ENCODE peak calls at places on chromosomes 4 and X, in eight cellular contexts. N is GM12878, X is ovary, Q is Panc1, D is left ventricle myocardium inferior, W is cardiac muscle cell, H is tibial artery, T is suprapubic skin. A is an unnamed sample.

GRCh38 chr4:7368296-7368695 is 66.4 kb downstream of the PSAPL1 start:
- DNase-seq in N (no peak), X (no peak), Q (no peak), D (no peak), W (no peak), H (no peak), T (no peak), A (no peak)

GRCh38 chr4:1026115-1026514 is 14.7 kb downstream of the FGFRL1 start:
- DNase-seq in N (peak; percentile 56), X (no peak), Q (no peak), D (peak; percentile 39), W (no peak), H (no peak), T (no peak), A (no peak)

GRCh38 chr4:185742766-185743165 is 69.2 kb downstream of the SORBS2 start:
- DNase-seq in N (no peak), X (no peak), Q (no peak), D (no peak), W (no peak), H (no peak), T (no peak), A (no peak)

GRCh38 chr4:53497446-53498069 is 93.7 kb downstream of the LNX1 start:
- DNase-seq in N (no peak), X (peak; percentile 64), Q (no peak), D (peak; percentile 48), W (peak; percentile 90), H (peak; percentile 71), T (peak; percentile 71), A (no peak)

GRCh38 chr4:7031526-7032449 is 11.4 kb upstream of the TADA2B start:
- DNase-seq in N (no peak), X (no peak), Q (no peak), D (no peak), W (no peak), H (no peak), T (no peak), A (no peak)

GRCh38 chr4:33543941-33544450 is 2700.3 kb downstream of the ARAP2 start:
- DNase-seq in N (no peak), X (no peak), Q (no peak), D (no peak), W (no peak), H (no peak), T (no peak), A (no peak)

GRCh38 chrX:31124536-31124935 is 52.7 kb upstream of the FTHL17 start:
- DNase-seq in N (no peak), X (no peak), Q (no peak), D (no peak), W (no peak), H (no peak), T (no peak), A (no peak)

GRCh38 chr4:145887241-145887964 is 51.2 kb downstream of the ZNF827 start:
- DNase-seq in N (no peak), X (peak; percentile 56), Q (no peak), D (no peak), W (peak; percentile 74), H (peak; percentile 41), T (no peak), A (no peak)

GRCh38 chrX:149499766-149500165 is 5.3 kb downstream of the IDS start:
- DNase-seq in N (no peak), X (no peak), Q (no peak), D (no peak), W (no peak), H (no peak), T (no peak), A (no peak)

GRCh38 chr4:186534056-186534455 is 21.3 kb downstream of the MTNR1A start:
- DNase-seq in N (no peak), X (no peak), Q (no peak), D (no peak), W (no peak), H (no peak), T (no peak), A (no peak)

GRCh38 chrX:153687121-153688039 is at the start of gene SLC6A8:
- DNase-seq in N (no peak), X (peak; percentile 80), Q (no peak), D (peak; percentile 78), W (peak; percentile 71), H (peak; percentile 58), T (no peak), A (no peak)

GRCh38 chr4:140947507-140947906 is 185.8 kb downstream of the RNF150 start:
- DNase-seq in N (no peak), X (no peak), Q (no peak), D (no peak), W (peak; percentile 7), H (no peak), T (no peak), A (no peak)

GRCh38 chrX:13473666-13474516 is 95.5 kb upstream of the EGFL6 start:
- DNase-seq in N (peak; percentile 52), X (no peak), Q (no peak), D (no peak), W (peak; percentile 45), H (no peak), T (no peak), A (no peak)

GRCh38 chrX:55450259-55450658 is 1.7 kb upstream of the MAGEH1 start:
- DNase-seq in N (no peak), X (no peak), Q (no peak), D (no peak), W (peak; percentile 21), H (no peak), T (no peak), A (no peak)

GRCh38 chrX:6748595-6748994 is 213.7 kb upstream of the VCX3A start:
- DNase-seq in N (no peak), X (no peak), Q (no peak), D (no peak), W (no peak), H (no peak), T (no peak), A (no peak)

GRCh38 chr4:80484707-80485106 is 149.2 kb downstream of the CFAP299 start:
- DNase-seq in N (no peak), X (no peak), Q (no peak), D (no peak), W (no peak), H (no peak), T (no peak), A (no peak)
- TF ChIP-seq CTCF in N (no peak), X (no peak), Q (no peak), D (no peak), W (no peak), H (no peak), T (no peak), A (no peak)

DNA sequence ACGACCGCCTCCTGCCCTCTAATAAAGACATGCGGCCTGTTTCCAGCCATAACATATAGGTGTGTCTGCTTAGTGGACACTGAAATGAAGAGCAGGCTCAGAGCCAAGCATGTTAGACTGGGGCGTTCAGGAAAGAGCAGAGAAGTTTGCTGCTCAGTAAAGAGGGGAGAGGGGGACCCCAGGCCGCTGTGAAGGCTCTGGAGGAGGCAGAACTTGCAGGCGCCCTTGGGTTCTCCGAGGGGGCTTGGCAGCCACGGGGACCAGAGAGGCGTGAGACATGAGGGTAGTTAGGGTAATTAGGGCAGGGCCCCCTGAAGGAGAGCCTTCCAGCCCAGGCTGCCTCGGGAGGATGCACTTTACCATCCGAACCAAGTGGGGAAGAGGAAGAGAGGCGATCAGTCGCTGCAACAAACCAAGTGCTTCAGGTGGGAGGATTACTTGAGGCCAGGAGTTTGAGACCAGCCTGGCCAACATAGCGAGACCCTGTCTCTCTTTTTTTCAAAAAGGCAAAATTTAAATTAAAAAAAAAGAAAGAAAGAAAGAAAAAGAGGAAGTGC is 46.6 kb upstream of the CDKN2AIP start:
- DNase-seq in N (no peak), X (no peak), Q (no peak), D (no peak), W (no peak), H (no peak), T (peak; percentile 51), A (no peak)
- H3K4me3 ChIP-seq in N (no peak overlapping the region), X (peak overlapping the region; percentile 33), Q (peak overlapping the region; percentile 57), D (peak overlapping the region; percentile 68), W (no peak overlapping the region), H (peak overlapping the region; percentile 58), T (peak overlapping the region; percentile 61), A (peak overlapping the region; percentile 74)

GRCh38 chr4:169611991-169612868 is at the start of gene NEK1:
- DNase-seq in N (peak; percentile 62), X (peak; percentile 90), Q (peak; percentile 43), D (peak; percentile 92), W (peak; percentile 94), H (peak; percentile 84), T (peak; percentile 93), A (peak; percentile 91)

GRCh38 chr4:169615467-169616106 is 3.2 kb upstream of the NEK1 start:
- DNase-seq in N (no peak), X (no peak), Q (no peak), D (no peak), W (no peak), H (no peak), T (no peak), A (no peak)

GRCh38 chr4:169611157-169611556 is 1.2 kb downstream of the NEK1 start:
- DNase-seq in N (no peak), X (no peak), Q (no peak), D (no peak), W (no peak), H (no peak), T (no peak), A (no peak)

GRCh38 chr4:169617306-169617705 is 3.1 kb upstream of the CLCN3 start:
- DNase-seq in N (no peak), X (no peak), Q (no peak), D (no peak), W (no peak), H (no peak), T (no peak), A (no peak)

GRCh38 chr4:169612869-169613859 is 781 bp upstream of the NEK1 start:
- DNase-seq in N (no peak), X (peak; percentile 48), Q (peak; percentile 60), D (peak; percentile 60), W (peak; percentile 75), H (peak; percentile 71), T (peak; percentile 78), A (no peak)
- H3K27ac ChIP-seq in N (peak overlapping the region; percentile 30), X (no peak overlapping the region), Q (peak overlapping the region; percentile 75), D (peak overlapping the region; percentile 98), W (peak overlapping the region; percentile 89), H (peak overlapping the region; percentile 98), T (peak overlapping the region; percentile 97), A (peak overlapping the region; percentile 97)

DNA sequence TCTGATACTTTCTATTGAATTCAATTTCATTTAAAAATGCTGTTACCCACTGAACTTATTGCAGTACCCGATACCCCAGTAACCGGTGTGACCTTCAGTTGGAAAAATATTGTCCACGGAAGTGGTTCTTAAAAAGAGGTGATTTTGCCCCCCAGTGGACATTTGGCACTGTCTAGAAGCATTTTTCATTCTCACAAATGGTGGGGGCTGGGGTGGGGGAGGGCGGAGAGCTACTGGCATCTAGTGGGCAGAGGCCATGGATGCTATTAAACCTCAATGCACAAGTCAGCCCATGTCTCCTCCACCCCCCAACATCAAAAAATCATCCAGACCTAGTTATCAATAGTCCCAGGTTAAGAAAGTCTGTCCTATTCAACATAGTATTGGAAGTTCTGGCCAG is 19.6 kb upstream of the CHM start:
- DNase-seq in N (no peak), X (no peak), Q (no peak), D (no peak), W (no peak), H (no peak), T (no peak), A (no peak)
- TF ChIP-seq CTCF in N (no peak), X (no peak), Q (peak; percentile 14), D (no peak), W (no peak), H (no peak), T (no peak), A (no peak)

DNA sequence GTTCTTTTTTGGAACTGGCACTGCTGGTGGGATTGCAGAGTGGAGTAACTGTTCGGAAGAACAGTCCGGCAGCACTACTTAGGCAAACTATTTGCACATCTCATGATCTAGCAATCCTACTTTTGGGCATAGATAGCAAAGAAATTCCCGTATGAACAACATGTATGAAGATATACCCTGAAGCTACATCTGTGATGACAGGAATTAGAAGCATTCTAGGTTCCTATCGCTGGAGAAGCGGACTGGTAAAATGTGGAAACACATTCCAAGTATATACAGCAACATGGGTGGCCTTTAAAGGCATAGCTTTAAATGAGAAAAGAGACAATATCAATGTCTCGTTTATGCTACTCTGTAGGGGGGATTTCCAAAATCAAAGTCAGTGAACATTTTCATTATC is 3.1 kb downstream of the DCAF16 start:
- DNase-seq in N (no peak), X (no peak), Q (no peak), D (no peak), W (peak; percentile 40), H (no peak), T (no peak), A (no peak)
- H3K4me3 ChIP-seq in N (peak overlapping the region; percentile 72), X (peak overlapping the region; percentile 0), Q (no peak overlapping the region), D (peak overlapping the region; percentile 82), W (no peak overlapping the region), H (peak overlapping the region; percentile 32), T (peak overlapping the region; percentile 91), A (peak overlapping the region; percentile 76)

A was measured in coronary artery.